ENCODE peak calls at places on chromosomes 1 and 21, in four cellular contexts. G is T-cell; A is stimulated activated naive CD8-positive, alpha-beta T cell treated with anti-CD3 and anti-CD28 coated beads, Interleukin-15, Interleukin-2, amounts not matched to agents 100 U/mL and 50 U/mL, for 24 hours; B is PC-9. T is an unnamed sample.

GRCh38 chr1:116138277-116138792 is 27.1 kb downstream of the MAB21L3 start:
- DNase-seq in G (no peak), A (no peak), B (no peak), T (no peak)

GRCh38 chr1:205246426-205247119 is 18.8 kb downstream of the TMCC2 start:
- DNase-seq in G (no peak), A (no peak), B (no peak), T (no peak)

GRCh38 chr1:25754421-25755195 is 45.4 kb upstream of the SELENON start:
- DNase-seq in G (peak), A (peak), B (no peak), T (no peak)

GRCh38 chr1:206111528-206111927 is 5.7 kb downstream of the AVPR1B start:
- DNase-seq in G (no peak), A (no peak), B (peak), T (no peak)

GRCh38 chr21:41895643-41896493 is 16.7 kb upstream of the PRDM15 start:
- DNase-seq in G (peak), A (peak), B (no peak), T (peak)

GRCh38 chr1:21586926-21587601 is 77.8 kb downstream of the ALPL start:
- DNase-seq in G (no peak), A (no peak), B (peak), T (no peak)

GRCh38 chr1:16124377-16125087 is 31.3 kb downstream of the EPHA2 start:
- DNase-seq in G (no peak), A (no peak), B (no peak), T (no peak)

GRCh38 chr1:65470766-65471165 is 50.3 kb downstream of the LEPR start:
- DNase-seq in G (no peak), A (no peak), B (no peak), T (no peak)

GRCh38 chr1:209692296-209692695 is 12.3 kb upstream of the HSD11B1 start:
- DNase-seq in G (no peak), A (no peak), B (no peak), T (no peak)

GRCh38 chr1:14891991-14892390 is 261.6 kb upstream of the TMEM51 start:
- DNase-seq in G (no peak), A (no peak), B (no peak), T (no peak)

GRCh38 chr1:3998086-3998485 is 98.0 kb upstream of the C1orf174 start:
- DNase-seq in G (no peak), A (no peak), B (no peak), T (no peak)

GRCh38 chr1:218850367-218850766 is 323.3 kb upstream of the LYPLAL1 start:
- DNase-seq in G (no peak), A (no peak), B (no peak), T (no peak)

GRCh38 chr21:22138297-22139016 is 1140.2 kb downstream of the NCAM2 start:
- DNase-seq in G (no peak), A (no peak), B (no peak), T (no peak)

GRCh38 chr1:905071-905749 is 18.5 kb upstream of the SAMD11 start:
- DNase-seq in G (no peak), A (peak), B (no peak), T (no peak)

GRCh38 chr1:46412853-46413595 is 18.9 kb downstream of the FAAH start:
- DNase-seq in G (no peak), A (no peak), B (no peak), T (no peak)

GRCh38 chr1:6803357-6803756 is 18.1 kb downstream of the CAMTA1 start:
- DNase-seq in G (no peak), A (no peak), B (no peak), T (no peak)

GRCh38 chr1:80656628-80657019 is 1144.1 kb upstream of the ADGRL2 start:
- DNase-seq in G (no peak), A (no peak), B (no peak), T (no peak)

GRCh38 chr1:200659269-200659668 is 10.4 kb downstream of the DDX59 start:
- DNase-seq in G (no peak), A (no peak), B (peak), T (no peak)

GRCh38 chr1:87513971-87514660 is 185.4 kb downstream of the LMO4 start:
- DNase-seq in G (no peak), A (no peak), B (no peak), T (no peak)

GRCh38 chr1:10057305-10057704 is 24.5 kb downstream of the UBE4B start:
- DNase-seq in G (no peak), A (no peak), B (no peak), T (no peak)

GRCh38 chr21:46459024-46459355 is 299 bp downstream of the DIP2A start:
- DNase-seq in G (no peak), A (no peak), B (no peak), T (no peak)

GRCh38 chr21:20943476-20944085 is 54.6 kb upstream of the NCAM2 start:
- DNase-seq in G (no peak), A (no peak), B (no peak), T (no peak)

T was measured in effector memory CD8-positive, alpha-beta T cell.